ENCODE peak calls at places on chromosome 18, in ten cellular contexts. U, G, S, D, F, V, A, N, Z and J are unnamed samples.

GRCh38 chr18:62128157-62128556 is 58.7 kb downstream of the PIGN start:
- DNase-seq in F (no peak), N (no peak), A (no peak), G (peak), U (no peak), V (peak), S (no peak), D (no peak), Z (no peak), J (peak)

GRCh38 chr18:9796933-9797549 is 88.7 kb upstream of the TXNDC2 start:
- DNase-seq in G (no peak), V (no peak), A (no peak), U (no peak), D (no peak), F (no peak), S (no peak), Z (no peak), N (no peak), J (no peak)

GRCh38 chr18:59323931-59324622 is 5.6 kb upstream of the CPLX4 start:
- DNase-seq in V (no peak), Z (no peak), G (peak), N (no peak), F (no peak), A (no peak), S (no peak), U (no peak), D (no peak), J (no peak)

GRCh38 chr18:37566479-37567060 is 972 bp upstream of the CELF4 start:
- DNase-seq in F (no peak), U (no peak), N (no peak), A (no peak), S (no peak), D (no peak), G (no peak), V (peak), Z (no peak), J (no peak)

GRCh38 chr18:72543362-72544055 is 633 bp downstream of the CBLN2 start:
- DNase-seq in V (no peak), N (no peak), F (no peak), Z (no peak), U (no peak), D (no peak), G (no peak), A (no peak), S (no peak), J (no peak)

GRCh38 chr18:58603365-58604067 is 25.4 kb downstream of the ALPK2 start:
- DNase-seq in U (no peak), S (no peak), F (no peak), Z (no peak), D (no peak), G (no peak), V (peak), A (no peak), N (no peak), J (peak)

GRCh38 chr18:27605107-27605834 is 420.2 kb upstream of the CHST9 start:
- DNase-seq in U (no peak), G (peak), F (peak), A (no peak), Z (peak), V (peak), N (no peak), S (peak), D (no peak), J (peak)

GRCh38 chr18:58502628-58503027 is 126.3 kb downstream of the ALPK2 start:
- DNase-seq in S (no peak), V (no peak), D (no peak), Z (no peak), A (no peak), F (no peak), G (no peak), N (no peak), U (no peak), J (no peak)

GRCh38 chr18:10432781-10433180 is 21.7 kb upstream of the APCDD1 start:
- DNase-seq in S (no peak), A (no peak), D (no peak), V (no peak), Z (no peak), N (no peak), U (no peak), G (no peak), F (no peak), J (no peak)

GRCh38 chr18:74631242-74632087 is 33.8 kb downstream of the ZNF407 start:
- DNase-seq in V (peak), F (no peak), A (no peak), N (no peak), Z (no peak), U (no peak), D (no peak), G (no peak), S (no peak), J (peak)

GRCh38 chr18:68484241-68484640 is 230.7 kb downstream of the TMX3 start:
- DNase-seq in F (no peak), Z (no peak), G (no peak), A (no peak), S (no peak), D (no peak), V (peak), U (no peak), N (no peak), J (no peak)

GRCh38 chr18:23183356-23184150 is 48.3 kb downstream of the CABLES1 start:
- DNase-seq in G (peak), D (no peak), A (no peak), Z (no peak), N (no peak), U (no peak), V (peak), S (no peak), F (no peak), J (no peak)

GRCh38 chr18:5178519-5178918 is 18.5 kb downstream of the AKAIN1 start:
- DNase-seq in D (no peak), V (no peak), A (no peak), Z (no peak), N (no peak), U (no peak), G (no peak), S (no peak), F (no peak), J (no peak)

GRCh38 chr18:65869527-65869926 is 118.7 kb downstream of the CDH7 start:
- DNase-seq in U (no peak), F (no peak), D (no peak), V (no peak), G (no peak), S (no peak), Z (no peak), N (no peak), A (no peak), J (no peak)

GRCh38 chr18:43277164-43277600 is at the start of gene SYT4:
- DNase-seq in U (peak), V (peak), G (peak), Z (no peak), S (no peak), D (no peak), F (peak), N (no peak), A (peak), J (no peak)

GRCh38 chr18:46096651-46097300 is 1.3 kb downstream of the ATP5F1A start:
- DNase-seq in U (no peak), G (no peak), D (no peak), S (no peak), F (no peak), A (no peak), N (no peak), Z (no peak), V (peak), J (no peak)

GRCh38 chr18:35510071-35511010 is 12.6 kb upstream of the INO80C start:
- DNase-seq in F (no peak), Z (no peak), A (no peak), D (no peak), U (no peak), S (no peak), G (no peak), N (peak), V (peak), J (no peak)

GRCh38 chr18:12403601-12404506 is 3.9 kb upstream of the PRELID3A start:
- DNase-seq in Z (peak), A (no peak), U (no peak), S (no peak), G (peak), N (no peak), D (no peak), F (no peak), V (peak), J (no peak)

GRCh38 chr18:22536558-22536957 is 118.8 kb upstream of the CTAGE1 start:
- DNase-seq in D (no peak), F (no peak), N (no peak), Z (no peak), S (no peak), U (no peak), A (no peak), G (no peak), V (no peak), J (no peak)

GRCh38 chr18:30743033-30743432 is 299.5 kb downstream of the DSC3 start:
- DNase-seq in S (no peak), G (no peak), F (no peak), Z (no peak), U (no peak), A (no peak), V (no peak), N (no peak), D (no peak), J (no peak)

GRCh38 chr18:3498705-3499451 is 48.9 kb downstream of the TGIF1 start:
- DNase-seq in V (peak), U (peak), Z (peak), G (no peak), S (peak), F (no peak), N (no peak), D (no peak), A (peak), J (no peak)

GRCh38 chr18:77395941-77396340 is 146.3 kb downstream of the GALR1 start:
- DNase-seq in F (no peak), G (no peak), N (no peak), V (no peak), U (no peak), S (peak), Z (no peak), A (no peak), D (no peak), J (no peak)

DNA sequence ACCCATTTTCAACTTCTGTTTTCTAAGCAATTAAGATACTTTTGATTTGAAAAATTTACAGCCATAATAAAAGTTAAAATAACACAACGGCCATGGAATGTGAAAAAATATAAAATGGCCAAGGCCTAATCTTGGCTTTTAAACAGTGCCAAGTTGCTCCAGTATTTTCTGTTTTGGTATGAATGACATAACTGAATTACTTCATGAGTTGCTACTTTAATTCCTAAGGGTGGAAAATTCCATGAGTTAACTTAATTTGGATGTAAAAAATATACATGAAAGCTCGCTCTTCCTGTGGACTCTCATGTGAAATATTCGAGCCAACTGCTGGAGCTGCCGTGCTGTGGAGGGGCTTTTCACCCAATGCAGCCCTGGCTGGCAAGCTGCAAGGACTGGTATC is 285.9 kb upstream of the CCDC68 start:
- DNase-seq in Z (no peak), D (no peak), N (no peak), S (no peak), F (no peak), V (peak), U (no peak), A (no peak), G (no peak), J (no peak)
- H3K4me3 ChIP-seq in Z (no peak), D (no peak), N (peak), S (no peak), F (no peak), V (no peak), U (no peak), A (no peak), G (no peak), J (no peak)

GRCh38 chr18:76265375-76266225 is 229.4 kb downstream of the ZNF516 start:
- DNase-seq in G (peak), Z (no peak), A (peak), N (no peak), F (no peak), D (no peak), U (peak), S (peak), V (peak), J (no peak)
- H3K4me3 ChIP-seq in G (peak), Z (no peak), A (no peak), N (peak), F (no peak), D (no peak), U (peak), S (no peak), V (peak), J (no peak)

GRCh38 chr18:63971320-63972071 is 1.6 kb downstream of the SERPINB8 start:
- DNase-seq in Z (no peak), A (no peak), D (no peak), G (no peak), V (no peak), F (no peak), S (no peak), N (no peak), U (no peak), J (peak)
- H3K4me3 ChIP-seq in Z (peak), A (peak), D (no peak), G (peak), V (peak), F (no peak), S (no peak), N (peak), U (peak), J (peak)

DNA sequence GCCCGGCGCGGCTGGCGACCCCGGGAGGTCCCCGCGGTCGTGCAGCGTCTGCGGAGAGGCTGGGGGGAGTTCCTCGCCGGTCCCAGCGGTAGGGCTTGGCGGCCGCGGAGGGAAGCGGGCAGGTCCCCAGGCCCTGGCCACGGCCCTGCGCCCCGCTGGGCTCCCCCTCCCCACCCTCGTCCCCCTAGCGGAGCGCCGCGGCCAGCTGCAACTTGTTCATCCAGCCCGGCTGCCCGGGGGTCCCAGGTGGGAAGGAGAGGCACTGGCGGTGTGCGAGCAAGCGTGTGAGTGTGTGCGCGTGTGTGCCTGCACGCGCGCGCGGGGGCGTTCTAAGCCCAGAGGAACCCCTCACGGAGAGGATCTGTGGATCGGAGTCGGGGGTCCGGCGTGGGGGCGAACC is 1.3 kb downstream of the PTPRM start:
- DNase-seq in V (peak), D (no peak), G (no peak), N (peak), S (peak), U (peak), Z (no peak), F (peak), A (peak), J (no peak)
- H3K4me3 ChIP-seq in V (peak), D (no peak), G (peak), N (peak), S (peak), U (peak), Z (peak), F (peak), A (peak), J (no peak)

DNA sequence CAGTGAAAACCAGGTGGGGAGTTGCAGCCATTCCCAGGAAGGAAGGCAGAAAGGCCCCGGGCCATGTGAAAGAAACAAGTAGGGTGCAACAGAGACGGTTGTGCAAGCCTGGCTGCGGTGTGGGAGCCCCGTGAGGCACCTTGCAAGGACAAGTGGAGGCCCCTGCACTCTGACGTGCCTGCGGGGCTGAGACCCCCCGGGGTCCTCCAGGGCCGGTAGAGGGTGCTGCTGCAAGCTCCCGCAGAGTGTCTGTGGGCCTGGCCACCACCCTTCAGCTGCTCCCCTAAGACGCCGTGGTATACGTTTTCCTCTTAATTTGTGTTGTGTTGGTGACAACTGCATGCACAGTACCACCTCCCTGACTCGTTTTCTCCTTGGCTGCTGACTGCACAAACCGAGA is 27.4 kb upstream of the MC5R start:
- DNase-seq in S (no peak), N (no peak), V (no peak), A (no peak), Z (no peak), U (no peak), D (no peak), F (no peak), G (no peak), J (no peak)
- H3K4me3 ChIP-seq in S (no peak), N (no peak), V (no peak), A (no peak), Z (no peak), U (no peak), D (no peak), F (no peak), G (no peak), J (no peak)

DNA sequence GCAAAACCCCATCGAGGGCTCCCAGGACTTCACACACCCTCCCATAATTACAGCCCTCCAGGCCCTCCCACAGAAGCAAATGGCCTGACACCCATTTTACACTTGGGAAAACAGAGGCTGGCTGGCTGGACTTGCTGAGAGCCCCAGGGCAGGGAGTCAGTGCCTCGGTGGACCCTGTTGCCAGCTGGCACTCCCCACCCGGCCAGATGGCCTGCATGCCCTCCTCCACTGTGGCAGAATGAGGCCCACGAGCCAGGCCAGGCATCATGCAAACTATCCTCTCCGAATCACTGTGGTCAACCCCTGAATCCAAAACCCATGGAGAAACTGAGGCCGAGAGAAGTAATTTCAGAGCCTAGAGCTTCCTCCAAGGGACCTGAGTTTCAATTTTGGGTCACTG is 129.7 kb downstream of the SMAD2 start:
- DNase-seq in U (no peak), A (no peak), G (no peak), D (no peak), N (no peak), S (no peak), Z (no peak), V (no peak), F (no peak), J (no peak)
- H3K4me3 ChIP-seq in U (no peak), A (no peak), G (no peak), D (no peak), N (no peak), S (no peak), Z (no peak), V (no peak), F (no peak), J (no peak)